ENCODE peak calls at places on chromosomes 2 and 18, in four cellular contexts. M is psoas muscle, H is PC-9, U is GM23338. Y is an unnamed sample.
A peak's percentile ranks its signal among the peaks of the same experiment; 100 is the strongest.

GRCh38 chr2:68295523-68295922 is 24.2 kb downstream of the CNRIP1 start:
- DNase-seq in M (no peak), H (no peak), U (no peak), Y (no peak)

GRCh38 chr18:62018034-62018760 is 125.4 kb upstream of the RNF152 start:
- DNase-seq in M (peak; percentile 33), H (no peak), U (no peak), Y (no peak)

GRCh38 chr2:159457589-159457988 is 158.8 kb downstream of the BAZ2B start:
- DNase-seq in M (no peak), H (no peak), U (no peak), Y (no peak)

GRCh38 chr2:12733846-12734245 is 17.1 kb downstream of the TRIB2 start:
- DNase-seq in M (peak; percentile 48), H (no peak), U (no peak), Y (no peak)

GRCh38 chr2:231177156-231178007 is 21.0 kb upstream of the ARMC9 start:
- DNase-seq in M (no peak), H (no peak), U (no peak), Y (no peak)

GRCh38 chr2:189631849-189632248 is 29.4 kb upstream of the ASNSD1 start:
- DNase-seq in M (no peak), H (no peak), U (no peak), Y (no peak)

GRCh38 chr18:41538751-41539150 is 416.3 kb upstream of the PIK3C3 start:
- DNase-seq in M (no peak), H (no peak), U (no peak), Y (no peak)

GRCh38 chr2:117127680-117128079 is 686.8 kb upstream of the DDX18 start:
- DNase-seq in M (no peak), H (no peak), U (no peak), Y (no peak)

GRCh38 chr2:30305235-30305634 is 73.9 kb downstream of the LBH start:
- DNase-seq in M (no peak), H (no peak), U (no peak), Y (no peak)

GRCh38 chr18:60875957-60876507 is 457.2 kb upstream of the CDH20 start:
- DNase-seq in M (no peak), H (no peak), U (no peak), Y (no peak)

GRCh38 chr2:238284802-238285515 is 3.5 kb downstream of the PER2 start:
- DNase-seq in M (no peak), H (no peak), U (no peak), Y (no peak)

GRCh38 chr2:238286987-238287386 is 1.4 kb downstream of the PER2 start:
- DNase-seq in M (peak; percentile 41), H (no peak), U (no peak), Y (no peak)

GRCh38 chr2:238286551-238286950 is 1.9 kb downstream of the PER2 start:
- DNase-seq in M (peak; percentile 69), H (peak; percentile 65), U (no peak), Y (peak; percentile 76)

GRCh38 chr2:238285653-238286082 is 2.7 kb downstream of the PER2 start:
- DNase-seq in M (peak; percentile 79), H (peak; percentile 99), U (peak; percentile 54), Y (peak; percentile 90)

DNA sequence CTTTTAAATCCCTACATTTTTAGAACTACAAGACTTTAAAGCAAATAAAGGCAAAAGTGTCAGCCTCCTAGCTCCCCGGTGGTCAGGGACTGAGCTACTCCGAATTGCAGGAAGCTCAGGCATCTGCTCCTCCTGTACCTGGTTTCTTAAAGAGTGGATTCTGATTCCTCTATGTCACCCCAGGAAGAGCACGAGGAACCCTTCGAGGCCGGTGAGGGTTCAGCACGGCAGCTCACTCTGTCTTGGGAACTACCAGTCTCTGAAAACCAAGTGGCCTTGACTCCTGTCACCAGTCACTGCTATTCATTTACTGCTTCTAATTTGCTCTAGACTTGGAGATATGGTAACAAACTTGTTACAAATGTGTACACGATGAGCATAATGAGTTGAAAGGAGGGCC is 2.3 kb downstream of the PER2 start:
- DNase-seq in M (no peak), H (no peak), U (no peak), Y (no peak)
- H3K4me3 ChIP-seq in M (peak overlapping the region; percentile 95), H (peak overlapping the region; percentile 72), U (no peak overlapping the region), Y (peak overlapping the region; percentile 29)

GRCh38 chr2:46537046-46537445 is 57.7 kb downstream of the TMEM247 start:
- DNase-seq in M (no peak), H (no peak), U (no peak), Y (no peak)

GRCh38 chr2:46539327-46540276 is 60.2 kb downstream of the TMEM247 start:
- DNase-seq in M (no peak), H (no peak), U (no peak), Y (no peak)

GRCh38 chr2:46538393-46538792 is 59.0 kb downstream of the TMEM247 start:
- DNase-seq in M (no peak), H (no peak), U (no peak), Y (peak; percentile 9)

GRCh38 chr2:46535360-46535759 is 56.0 kb downstream of the TMEM247 start:
- DNase-seq in M (no peak), H (no peak), U (no peak), Y (no peak)

GRCh38 chr2:46537624-46538023 is 58.3 kb downstream of the TMEM247 start:
- DNase-seq in M (no peak), H (no peak), U (no peak), Y (no peak)
- TF ChIP-seq CTCF in M (no peak), H (no peak), U (no peak), Y (no peak)

DNA sequence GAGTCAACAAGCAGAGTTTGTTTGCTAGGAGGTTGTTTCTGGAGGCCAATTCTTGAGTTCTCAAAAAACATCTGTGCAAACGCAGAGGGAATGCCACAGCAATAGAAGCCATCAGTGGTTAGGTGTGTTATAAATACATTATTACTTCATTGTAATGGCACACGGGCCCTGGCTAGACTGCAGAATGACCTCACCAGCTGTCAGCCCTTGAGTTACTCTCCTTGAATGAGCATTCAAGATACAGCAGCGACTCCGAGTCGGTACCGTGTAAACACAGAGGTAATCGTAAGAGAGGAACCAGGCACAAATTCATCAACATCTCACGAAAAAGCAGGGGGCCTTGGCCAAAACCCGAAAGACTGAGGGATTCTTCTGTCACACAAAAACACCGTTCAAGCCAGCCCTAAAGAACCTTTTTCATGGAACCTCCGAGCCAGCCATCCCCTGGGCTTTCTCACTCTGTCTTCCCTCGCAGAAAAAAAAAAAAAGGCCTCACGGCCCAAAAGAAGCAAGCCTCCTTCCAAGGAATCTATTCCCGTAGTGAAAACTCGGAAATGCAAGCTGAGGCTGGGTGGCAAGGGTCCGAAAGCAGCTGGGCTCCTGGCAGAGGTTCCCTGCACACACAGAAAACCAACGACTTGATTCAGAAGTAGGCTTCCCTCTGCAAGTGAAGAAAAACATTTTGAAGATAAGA is 133.7 kb upstream of the MEIS1 start:
- DNase-seq in M (peak; percentile 43), H (no peak), U (no peak), Y (no peak)
- H3K4me3 ChIP-seq in M (peak overlapping the region; percentile 45), H (no peak overlapping the region), U (no peak overlapping the region), Y (no peak overlapping the region)

DNA sequence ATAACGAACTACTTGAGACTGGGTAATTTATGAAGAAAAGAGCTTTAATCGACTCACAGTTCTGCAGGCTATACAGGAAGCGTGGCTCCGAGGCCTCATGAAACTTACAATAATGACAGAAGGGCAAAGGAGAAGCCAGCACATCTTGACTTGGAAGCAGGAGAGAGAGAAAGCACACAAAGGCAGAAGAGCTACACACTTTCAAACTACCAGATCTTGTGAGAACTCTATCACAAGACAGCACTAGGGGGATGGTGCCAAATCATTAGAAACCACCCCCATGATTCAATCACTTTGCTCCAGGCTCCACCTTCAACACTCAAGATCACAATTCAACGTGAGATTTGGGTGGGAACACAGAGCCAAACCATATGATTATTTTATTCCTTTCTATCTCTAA is 655.9 kb upstream of the SYT4 start:
- DNase-seq in M (no peak), H (no peak), U (no peak), Y (no peak)
- TF ChIP-seq CTCF in M (no peak), H (no peak), U (no peak), Y (no peak)

GRCh38 chr2:240820607-240821428 is 799 bp upstream of the KIF1A start:
- DNase-seq in M (no peak), H (no peak), U (peak; percentile 83), Y (no peak)
- H3K4me3 ChIP-seq in M (peak overlapping the region; percentile 45), H (no peak overlapping the region), U (peak overlapping the region; percentile 81), Y (no peak overlapping the region)